ENCODE peak calls at places on chromosome 4, in five cellular contexts. E, M, Y, P and L are unnamed samples.

GRCh38 chr4:77358315-77358928 is 201.4 kb downstream of the CCNG2 start:
- DNase-seq in E (peak; percentile 40), M (peak; percentile 4), Y (peak; percentile 44), P (no peak), L (peak; percentile 42)

GRCh38 chr4:180058731-180059215 is 2184.4 kb upstream of the TENM3 start:
- DNase-seq in E (peak; percentile 44), M (no peak), Y (peak; percentile 67), P (peak; percentile 81), L (peak; percentile 87)

GRCh38 chr4:185654965-185655554 is 119.8 kb upstream of the PDLIM3 start:
- DNase-seq in E (no peak), M (no peak), Y (no peak), P (no peak), L (no peak)

GRCh38 chr4:180767330-180767729 is 1475.9 kb upstream of the TENM3 start:
- DNase-seq in E (no peak), M (no peak), Y (no peak), P (no peak), L (peak; percentile 76)

GRCh38 chr4:184811484-184812180 is 14.1 kb downstream of the ACSL1 start:
- DNase-seq in E (no peak), M (no peak), Y (no peak), P (no peak), L (no peak)

GRCh38 chr4:128386761-128387599 is 99.4 kb upstream of the PGRMC2 start:
- DNase-seq in E (peak; percentile 97), M (peak; percentile 81), Y (peak; percentile 99), P (no peak), L (peak; percentile 47)

GRCh38 chr4:163392328-163392727 is 48.6 kb downstream of the NPY5R start:
- DNase-seq in E (no peak), M (no peak), Y (peak; percentile 27), P (no peak), L (no peak)

GRCh38 chr4:88522702-88523324 is 763 bp downstream of the PYURF start:
- DNase-seq in E (peak; percentile 33), M (peak; percentile 4), Y (peak; percentile 60), P (no peak), L (peak; percentile 67)

GRCh38 chr4:83855044-83855443 is 319.1 kb downstream of the GPAT3 start:
- DNase-seq in E (peak; percentile 98), M (peak; percentile 85), Y (peak; percentile 87), P (no peak), L (peak; percentile 80)

GRCh38 chr4:103018391-103019318 is 850 bp downstream of the SLC9B1 start:
- DNase-seq in E (no peak), M (no peak), Y (no peak), P (no peak), L (peak; percentile 44)

GRCh38 chr4:1245481-1246051 is 3.4 kb downstream of the CTBP1 start:
- DNase-seq in E (no peak), M (no peak), Y (no peak), P (no peak), L (no peak)

GRCh38 chr4:145453163-145453520 is 28.5 kb upstream of the SMAD1 start:
- DNase-seq in E (no peak), M (no peak), Y (no peak), P (no peak), L (no peak)

GRCh38 chr4:48079972-48080391 is 54.1 kb downstream of the TXK start:
- DNase-seq in E (no peak), M (peak; percentile 47), Y (peak; percentile 82), P (no peak), L (peak; percentile 56)

GRCh38 chr4:28562913-28563312 is 1702.3 kb downstream of the STIM2 start:
- DNase-seq in E (no peak), M (no peak), Y (no peak), P (no peak), L (no peak)

GRCh38 chr4:32192363-32192762 is 1472.2 kb downstream of the PCDH7 start:
- DNase-seq in E (no peak), M (no peak), Y (no peak), P (no peak), L (no peak)

GRCh38 chr4:38368612-38369011 is 295.4 kb upstream of the KLF3 start:
- DNase-seq in E (peak; percentile 28), M (peak; percentile 10), Y (peak; percentile 76), P (no peak), L (no peak)

GRCh38 chr4:68797618-68798017 is 18.2 kb upstream of the UGT2B10 start:
- DNase-seq in E (no peak), M (no peak), Y (no peak), P (no peak), L (no peak)

GRCh38 chr4:148790691-148791090 is 348.5 kb upstream of the NR3C2 start:
- DNase-seq in E (peak; percentile 94), M (peak; percentile 19), Y (no peak), P (no peak), L (peak; percentile 57)

DNA sequence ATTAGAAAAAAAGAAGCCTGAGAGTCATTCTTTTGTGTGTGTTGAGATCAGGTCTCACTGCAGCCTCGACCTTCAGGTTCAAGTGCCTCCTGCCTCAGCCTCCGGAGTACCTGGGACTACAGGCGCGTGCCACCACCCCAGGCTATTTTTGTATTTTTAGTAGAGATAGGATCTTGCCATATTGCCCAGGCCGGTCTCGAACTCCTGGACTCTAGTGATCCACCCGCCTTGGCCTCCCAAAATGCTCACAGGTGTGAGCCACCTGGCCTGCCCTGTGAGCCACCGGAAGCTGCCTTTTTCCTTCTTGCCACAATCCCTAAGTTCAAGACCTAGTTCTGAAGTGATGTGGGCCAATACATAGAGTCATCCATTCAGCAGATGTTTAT is 445 bp upstream of the CTSO start:
- DNase-seq in E (no peak), M (no peak), Y (no peak), P (no peak), L (no peak)
- H2BK5ac ChIP-seq in E (peak overlapping the region; percentile 96), M (no peak overlapping the region), Y (no peak overlapping the region), P (no peak overlapping the region), L (no peak overlapping the region)

DNA sequence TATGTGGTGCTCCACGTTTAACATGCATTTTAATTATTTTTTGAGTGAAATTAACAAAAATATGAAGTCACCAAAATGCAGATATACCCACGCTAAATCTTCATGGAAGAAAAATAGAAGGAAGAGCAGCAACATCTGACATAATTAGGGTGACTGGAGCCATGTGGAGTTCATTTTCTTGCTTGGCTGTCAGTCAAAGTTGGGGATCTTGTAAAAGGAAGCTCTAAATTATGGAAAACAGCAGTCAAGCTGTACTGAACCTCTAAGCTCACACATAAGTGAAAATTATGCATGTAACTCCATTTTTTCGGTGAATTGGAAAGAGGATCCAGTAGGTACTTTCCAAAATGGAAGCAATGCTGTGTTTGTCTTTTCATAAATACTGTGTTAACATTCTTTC is 9.7 kb upstream of the PDGFC start:
- DNase-seq in E (no peak), M (no peak), Y (no peak), P (no peak), L (no peak)
- H2BK5ac ChIP-seq in E (no peak overlapping the region), M (no peak overlapping the region), Y (no peak overlapping the region), P (no peak overlapping the region), L (no peak overlapping the region)

GRCh38 chr4:35700663-35701062 is 543.7 kb downstream of the ARAP2 start:
- DNase-seq in E (no peak), M (no peak), Y (no peak), P (no peak), L (no peak)
- H2BK5ac ChIP-seq in E (no peak overlapping the region), M (no peak overlapping the region), Y (no peak overlapping the region), P (no peak overlapping the region), L (no peak overlapping the region)

DNA sequence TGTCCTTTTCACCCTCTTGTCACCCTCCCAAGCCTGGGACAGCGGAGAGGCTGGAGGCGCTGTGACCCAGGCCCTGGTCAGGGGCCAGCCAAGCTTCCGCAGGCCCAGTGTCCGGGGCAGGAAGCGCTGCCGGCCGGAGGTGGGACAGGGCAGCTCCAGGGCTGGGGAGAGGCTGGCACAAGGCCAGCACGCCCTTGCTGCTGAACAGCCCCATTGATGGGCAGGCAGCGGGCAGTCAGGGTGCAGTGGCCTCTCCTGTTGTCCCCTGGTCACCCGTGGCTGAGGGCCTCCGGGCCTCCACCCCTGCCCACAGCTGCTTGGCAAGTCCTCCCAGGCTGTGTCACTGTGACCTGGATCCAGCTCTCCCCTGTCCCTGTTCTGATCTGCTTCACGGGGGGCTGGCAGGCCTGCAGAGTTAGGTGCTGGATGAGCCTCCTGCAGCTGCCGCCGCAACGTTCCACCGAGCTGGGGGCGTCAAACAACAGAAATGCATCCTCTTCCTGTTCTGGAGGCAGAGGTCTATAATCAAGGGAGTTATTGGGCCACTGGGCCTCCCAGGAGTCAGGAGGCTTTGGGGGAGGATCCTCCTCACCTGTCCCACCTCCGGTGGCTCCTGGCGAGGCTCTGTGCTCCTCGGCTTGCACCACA is 107.9 kb downstream of the PSAPL1 start:
- DNase-seq in E (no peak), M (no peak), Y (no peak), P (no peak), L (no peak)
- H2BK5ac ChIP-seq in E (no peak overlapping the region), M (no peak overlapping the region), Y (no peak overlapping the region), P (no peak overlapping the region), L (no peak overlapping the region)

DNA sequence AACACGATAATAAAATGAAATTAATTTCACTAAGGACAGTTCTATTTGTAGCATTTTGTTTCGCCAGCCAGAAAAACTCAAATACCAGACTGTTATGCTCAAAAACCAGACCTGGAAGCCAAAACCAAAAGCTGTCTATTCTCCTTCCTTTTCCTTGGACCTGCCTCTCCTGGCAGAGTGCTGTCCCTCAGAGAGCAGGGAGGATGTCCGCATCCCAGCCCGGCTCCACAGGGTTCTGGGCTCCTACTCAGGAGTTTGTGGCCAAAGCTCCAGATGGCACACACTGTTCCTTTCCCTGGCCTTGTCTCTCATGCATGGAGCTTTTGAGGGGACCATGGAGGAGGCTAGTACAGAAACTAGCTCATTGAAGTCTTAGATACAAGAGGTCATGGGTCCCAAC is 41.9 kb upstream of the C1QTNF7 start:
- DNase-seq in E (no peak), M (no peak), Y (no peak), P (no peak), L (no peak)
- H2BK5ac ChIP-seq in E (no peak overlapping the region), M (no peak overlapping the region), Y (no peak overlapping the region), P (no peak overlapping the region), L (no peak overlapping the region)

GRCh38 chr4:55853484-55854046 is at the start of gene EXOC1:
- DNase-seq in E (peak; percentile 94), M (peak; percentile 99), Y (peak; percentile 98), P (peak; percentile 99), L (peak; percentile 98)
- H2BK5ac ChIP-seq in E (peak within 1 kb of the TSS; percentile 38), M (peak within 1 kb of the TSS; percentile 22), Y (no peak within 1 kb of the TSS), P (peak within 1 kb of the TSS; percentile 50), L (no peak within 1 kb of the TSS)